ENCODE peak calls at places on chromosomes 5 and 9, in five cellular contexts. C is GM23338, G is ecto neural progenitor cell, W is HEK293T, X is cardiac fibroblast. K is an unnamed sample.

GRCh38 chr9:97502984-97503861 is 1.8 kb downstream of the TMOD1 start:
- DNase-seq in C (peak; percentile 49), G (no peak), W (no peak), X (no peak), K (no peak)

GRCh38 chr5:171984748-171985419 is 21.6 kb downstream of the FBXW11 start:
- DNase-seq in C (no peak), G (no peak), W (no peak), X (peak; percentile 39), K (no peak)

GRCh38 chr5:125913200-125913599 is 510.0 kb upstream of the GRAMD2B start:
- DNase-seq in C (no peak), G (no peak), W (no peak), X (no peak), K (no peak)

GRCh38 chr5:3905031-3905430 is 309.4 kb downstream of the IRX1 start:
- DNase-seq in C (no peak), G (no peak), W (no peak), X (no peak), K (no peak)

GRCh38 chr9:38432922-38433510 is 8.8 kb upstream of the IGFBPL1 start:
- DNase-seq in C (peak; percentile 73), G (no peak), W (peak; percentile 46), X (peak; percentile 60), K (peak; percentile 14)

GRCh38 chr5:179334017-179334765 is 11.1 kb downstream of the ADAMTS2 start:
- DNase-seq in C (no peak), G (no peak), W (no peak), X (no peak), K (no peak)

GRCh38 chr5:144328980-144329379 is 158.3 kb downstream of the KCTD16 start:
- DNase-seq in C (no peak), G (no peak), W (no peak), X (no peak), K (no peak)

GRCh38 chr9:133727876-133728441 is 10.2 kb downstream of the SARDH start:
- DNase-seq in C (no peak), G (peak; percentile 35), W (no peak), X (no peak), K (no peak)

GRCh38 chr5:107248065-107248695 is 422.6 kb downstream of the EFNA5 start:
- DNase-seq in C (peak; percentile 81), G (peak; percentile 71), W (peak; percentile 60), X (peak; percentile 72), K (peak; percentile 57)

GRCh38 chr5:167950126-167950721 is 341.2 kb upstream of the WWC1 start:
- DNase-seq in C (no peak), G (no peak), W (no peak), X (peak; percentile 92), K (no peak)

GRCh38 chr5:1321576-1321975 is 23.3 kb downstream of the CLPTM1L start:
- DNase-seq in C (no peak), G (no peak), W (no peak), X (no peak), K (no peak)

GRCh38 chr5:112684737-112685136 is 52.9 kb upstream of the APC start:
- DNase-seq in C (no peak), G (no peak), W (no peak), X (peak; percentile 57), K (no peak)